ENCODE peak calls at places on chromosomes 4 and X, in seven cellular contexts. One of them, this sample, is unnamed.

GRCh38 chrX:69179380-69179911 is 14.2 kb upstream of the PJA1 start:
- DNase-seq in NCI-H510A: peak
- DNase-seq in right lobe of liver: no peak
- DNase-seq in GM03348: no peak
- DNase-seq in thyroid gland: peak
- DNase-seq in AG09309: no peak
- DNase-seq in osteocyte: peak
- DNase-seq in this sample: no peak

GRCh38 chr4:146959692-146960091 is 14.0 kb upstream of the TTC29 start:
- DNase-seq in NCI-H510A: no peak
- DNase-seq in right lobe of liver: no peak
- DNase-seq in GM03348: no peak
- DNase-seq in thyroid gland: no peak
- DNase-seq in AG09309: no peak
- DNase-seq in osteocyte: no peak
- DNase-seq in this sample: no peak

GRCh38 chr4:86482851-86483490 is 111.1 kb upstream of the PTPN13 start:
- DNase-seq in NCI-H510A: no peak
- DNase-seq in right lobe of liver: no peak
- DNase-seq in GM03348: no peak
- DNase-seq in thyroid gland: no peak
- DNase-seq in AG09309: no peak
- DNase-seq in osteocyte: no peak
- DNase-seq in this sample: peak

GRCh38 chrX:125736008-125736729 is 416.5 kb downstream of the TEX13C start:
- DNase-seq in NCI-H510A: no peak
- DNase-seq in right lobe of liver: no peak
- DNase-seq in GM03348: no peak
- DNase-seq in thyroid gland: no peak
- DNase-seq in AG09309: no peak
- DNase-seq in osteocyte: no peak
- DNase-seq in this sample: no peak

GRCh38 chr4:145230726-145231125 is 50.3 kb upstream of the OTUD4 start:
- DNase-seq in NCI-H510A: no peak
- DNase-seq in right lobe of liver: no peak
- DNase-seq in GM03348: peak
- DNase-seq in thyroid gland: no peak
- DNase-seq in AG09309: peak
- DNase-seq in osteocyte: no peak
- DNase-seq in this sample: no peak

GRCh38 chrX:73683236-73683859 is 120.4 kb downstream of the CHIC1 start:
- DNase-seq in NCI-H510A: no peak
- DNase-seq in right lobe of liver: no peak
- DNase-seq in GM03348: peak
- DNase-seq in thyroid gland: no peak
- DNase-seq in AG09309: peak
- DNase-seq in osteocyte: no peak
- DNase-seq in this sample: no peak

GRCh38 chr4:157072002-157072401 is 3.9 kb upstream of the GLRB start:
- DNase-seq in NCI-H510A: no peak
- DNase-seq in right lobe of liver: no peak
- DNase-seq in GM03348: peak
- DNase-seq in thyroid gland: no peak
- DNase-seq in AG09309: no peak
- DNase-seq in osteocyte: no peak
- DNase-seq in this sample: peak

GRCh38 chrX:72620550-72621145 is 48.0 kb upstream of the HDAC8 start:
- DNase-seq in NCI-H510A: no peak
- DNase-seq in right lobe of liver: no peak
- DNase-seq in GM03348: peak
- DNase-seq in thyroid gland: no peak
- DNase-seq in AG09309: peak
- DNase-seq in osteocyte: no peak
- DNase-seq in this sample: peak

GRCh38 chrX:84186603-84187358 is 1.2 kb downstream of the RPS6KA6 start:
- DNase-seq in NCI-H510A: peak
- DNase-seq in right lobe of liver: no peak
- DNase-seq in GM03348: no peak
- DNase-seq in thyroid gland: peak
- DNase-seq in AG09309: no peak
- DNase-seq in osteocyte: no peak
- DNase-seq in this sample: no peak